ENCODE peak calls at places on chromosome 18, in eight cellular contexts. R is HCT116; E is pancreas; Z is K562; J is GM23248; Q is CD8-positive, alpha-beta memory T cell; A is fibroblast of lung; I is esophagus squamous epithelium. Y is an unnamed sample.

GRCh38 chr18:11957636-11958035 is 23.7 kb upstream of the IMPA2 start:
- DNase-seq in E (no peak), Q (no peak), A (no peak), R (no peak), I (no peak), Z (no peak), J (no peak), Y (no peak)

GRCh38 chr18:75053028-75053624 is 155.8 kb downstream of the PTGR3 start:
- DNase-seq in R (no peak), J (no peak), E (no peak), I (no peak), Q (no peak), Z (no peak), A (no peak), Y (no peak)

GRCh38 chr18:77478619-77479018 is 229.0 kb downstream of the GALR1 start:
- DNase-seq in E (no peak), Q (no peak), A (no peak), I (no peak), Z (peak), R (no peak), J (no peak), Y (no peak)

GRCh38 chr18:47799376-47799775 is 131.1 kb downstream of the SMAD2 start:
- DNase-seq in A (no peak), Z (no peak), E (no peak), R (no peak), Q (no peak), J (no peak), I (no peak), Y (no peak)

GRCh38 chr18:39863916-39864315 is 2091.1 kb upstream of the PIK3C3 start:
- DNase-seq in J (no peak), Q (no peak), A (no peak), E (no peak), I (no peak), R (no peak), Z (no peak), Y (no peak)

GRCh38 chr18:48815581-48816324 is 135.0 kb downstream of the SMAD7 start:
- DNase-seq in A (peak), E (peak), I (no peak), Q (peak), Z (no peak), J (peak), R (no peak), Y (no peak)

GRCh38 chr18:37219257-37219656 is 346.3 kb downstream of the CELF4 start:
- DNase-seq in A (no peak), R (no peak), I (no peak), J (no peak), E (no peak), Z (no peak), Q (no peak), Y (no peak)

GRCh38 chr18:77054288-77054605 is 78.3 kb downstream of the MBP start:
- DNase-seq in A (no peak), Z (no peak), R (no peak), J (no peak), I (no peak), Q (no peak), E (no peak), Y (no peak)

GRCh38 chr18:48306838-48307237 is 102.3 kb downstream of the ZBTB7C start:
- DNase-seq in A (no peak), Z (no peak), Q (no peak), E (no peak), R (no peak), I (no peak), J (no peak), Y (no peak)

GRCh38 chr18:29083545-29083944 is 906.6 kb upstream of the CDH2 start:
- DNase-seq in R (no peak), Q (no peak), E (no peak), J (peak), Z (no peak), A (no peak), I (no peak), Y (no peak)

GRCh38 chr18:3245185-3245564 is 2.4 kb upstream of the MYL12A start:
- DNase-seq in J (no peak), I (no peak), R (no peak), A (no peak), Z (no peak), E (no peak), Q (no peak), Y (no peak)
- H3K27ac ChIP-seq in J (no peak), I (peak), R (no peak), A (no peak), Z (peak), E (no peak), Q (peak), Y (no peak)

DNA sequence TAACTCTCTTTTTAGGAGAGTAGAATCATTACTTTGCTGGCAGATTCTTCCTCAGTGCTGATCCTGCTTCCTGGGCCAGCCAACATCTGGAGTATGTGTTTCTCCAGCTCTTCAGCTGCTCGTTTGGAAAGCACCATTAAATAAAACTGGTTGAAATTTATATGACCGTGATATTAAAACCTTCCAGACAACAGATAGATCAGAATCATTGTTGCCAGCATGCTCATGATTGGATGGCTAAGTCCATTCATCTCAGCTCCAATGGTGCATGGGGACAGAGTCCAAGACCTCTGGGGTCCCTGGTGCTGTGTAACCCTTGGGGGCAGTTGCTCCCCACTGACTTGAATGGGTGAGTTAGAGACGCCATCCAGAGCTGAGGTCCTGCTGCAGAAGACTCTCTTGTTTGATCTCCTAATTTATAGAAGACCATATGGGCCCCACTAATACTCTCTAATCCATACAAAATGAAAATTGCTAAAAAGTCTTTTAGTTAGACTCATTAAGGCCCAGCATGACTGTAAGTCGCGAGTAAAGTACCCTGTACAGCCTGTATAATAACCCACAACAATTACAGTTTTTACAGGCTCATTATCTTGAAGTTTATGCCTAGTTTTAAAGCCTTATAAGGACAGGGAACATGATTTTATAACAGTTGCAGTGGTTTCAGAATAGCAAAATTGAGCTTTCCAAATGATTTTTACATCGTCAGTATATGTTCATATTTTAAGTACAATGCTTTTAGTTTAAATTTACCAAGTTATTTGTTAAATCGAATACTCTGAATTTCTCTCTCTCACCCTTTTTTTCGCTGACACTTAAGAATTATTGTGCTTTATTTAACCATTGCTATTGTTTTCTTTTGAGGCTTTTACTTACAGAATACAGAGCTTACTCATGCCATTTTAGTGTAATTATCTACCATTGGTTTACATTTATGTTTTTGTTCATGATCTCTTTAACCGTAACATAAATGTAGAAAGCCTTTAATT is 60.0 kb downstream of the CABLES1 start:
- DNase-seq in R (no peak), A (no peak), E (no peak), Z (no peak), I (no peak), Q (no peak), J (no peak), Y (no peak)
- H3K27ac ChIP-seq in R (no peak), A (no peak), E (no peak), Z (no peak), I (peak), Q (no peak), J (no peak), Y (no peak)

GRCh38 chr18:45456076-45457066 is 158.9 kb upstream of the SLC14A2 start:
- DNase-seq in Q (no peak), R (no peak), J (peak), I (no peak), A (no peak), E (no peak), Z (no peak), Y (no peak)
- H3K27ac ChIP-seq in Q (no peak), R (no peak), J (no peak), I (no peak), A (no peak), E (no peak), Z (no peak), Y (no peak)

GRCh38 chr18:71807586-71807985 is 736.6 kb downstream of the CBLN2 start:
- DNase-seq in E (no peak), A (no peak), J (no peak), I (no peak), R (no peak), Z (no peak), Q (no peak), Y (no peak)
- H3K27ac ChIP-seq in E (no peak), A (no peak), J (no peak), I (no peak), R (no peak), Z (no peak), Q (no peak), Y (no peak)

GRCh38 chr18:79442508-79443221 is 46.9 kb downstream of the NFATC1 start:
- DNase-seq in J (peak), R (no peak), Z (no peak), E (no peak), A (no peak), I (no peak), Q (no peak), Y (no peak)
- H3K27ac ChIP-seq in J (no peak), R (no peak), Z (no peak), E (no peak), A (no peak), I (no peak), Q (no peak), Y (no peak)

GRCh38 chr18:8413189-8413588 is 196.0 kb upstream of the RAB12 start:
- DNase-seq in A (no peak), E (no peak), Q (no peak), J (no peak), I (no peak), Z (no peak), R (no peak), Y (no peak)

GRCh38 chr18:8409151-8409550 is 200.1 kb upstream of the RAB12 start:
- DNase-seq in R (no peak), Z (no peak), I (no peak), A (no peak), Q (no peak), E (no peak), J (no peak), Y (no peak)

GRCh38 chr18:8413751-8414150 is 195.5 kb upstream of the RAB12 start:
- DNase-seq in Q (no peak), Z (no peak), E (no peak), A (no peak), I (no peak), R (no peak), J (no peak), Y (no peak)

GRCh38 chr18:8412117-8412516 is 197.1 kb upstream of the RAB12 start:
- DNase-seq in R (no peak), Q (no peak), A (no peak), Z (no peak), I (no peak), J (no peak), E (no peak), Y (no peak)

DNA sequence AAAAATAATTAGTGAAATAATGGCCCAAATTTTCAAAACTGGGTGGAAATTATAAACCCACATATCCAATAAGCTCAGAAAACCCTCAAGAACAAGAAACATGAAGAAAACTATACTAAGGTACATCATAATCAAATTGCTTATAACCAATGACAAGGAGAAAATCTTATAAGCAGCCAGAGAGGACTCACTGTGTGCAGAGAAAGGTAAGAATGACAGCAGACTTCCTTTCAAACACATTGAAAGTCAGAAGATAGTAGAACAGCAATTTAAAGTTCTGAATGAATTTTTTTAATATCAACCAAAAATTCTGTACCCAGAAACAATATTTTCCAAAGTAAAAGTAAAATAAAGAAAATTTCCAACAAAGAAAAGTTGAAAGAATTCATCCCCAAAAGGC is 197.7 kb upstream of the RAB12 start:
- DNase-seq in R (no peak), A (no peak), I (no peak), E (no peak), Z (no peak), J (peak), Q (no peak), Y (no peak)
- H3K27ac ChIP-seq in R (no peak), A (no peak), I (no peak), E (no peak), Z (no peak), J (no peak), Q (no peak), Y (no peak)

DNA sequence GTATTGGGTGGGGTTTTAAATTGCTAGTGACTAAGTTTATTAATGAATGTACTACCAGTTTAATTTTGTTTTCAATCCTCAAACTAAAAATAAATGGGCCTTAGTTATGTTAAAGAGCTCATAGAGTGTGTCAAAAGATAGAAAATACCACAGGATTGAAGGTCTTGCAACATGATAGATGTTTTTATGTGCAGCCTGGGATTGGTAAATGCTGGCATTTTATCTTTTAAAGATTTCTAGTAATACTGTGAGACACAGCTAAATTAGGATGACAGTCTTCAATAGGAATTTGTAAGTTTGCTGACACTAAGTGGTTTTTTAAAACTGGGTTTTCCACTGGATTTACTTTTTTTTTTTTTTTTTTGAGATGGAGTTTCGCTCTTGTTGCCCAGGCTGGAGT is 122.3 kb downstream of the HAUS1 start:
- DNase-seq in Q (no peak), I (no peak), J (peak), R (no peak), E (no peak), Z (no peak), A (peak), Y (no peak)
- H3K27ac ChIP-seq in Q (no peak), I (no peak), J (no peak), R (no peak), E (no peak), Z (no peak), A (no peak), Y (no peak)

GRCh38 chr18:9706081-9706935 is 1.8 kb upstream of the RAB31 start:
- DNase-seq in Z (peak), I (no peak), A (no peak), E (no peak), R (no peak), J (peak), Q (no peak), Y (no peak)

GRCh38 chr18:9705183-9705864 is 2.8 kb upstream of the RAB31 start:
- DNase-seq in Q (no peak), Z (peak), I (no peak), R (no peak), A (peak), E (no peak), J (peak), Y (no peak)

GRCh38 chr18:9708882-9709877 is 1.1 kb downstream of the RAB31 start:
- DNase-seq in Q (no peak), Z (peak), R (no peak), E (peak), J (peak), A (peak), I (no peak), Y (no peak)

GRCh38 chr18:9708057-9708881 is at the start of gene RAB31:
- DNase-seq in E (peak), A (peak), R (no peak), Q (no peak), I (peak), J (peak), Z (peak), Y (peak)

GRCh38 chr18:9707381-9708056 is 582 bp upstream of the RAB31 start:
- DNase-seq in Z (peak), I (no peak), J (peak), E (no peak), Q (no peak), R (no peak), A (peak), Y (no peak)
- H3K27ac ChIP-seq in Z (peak), I (peak), J (peak), E (no peak), Q (peak), R (peak), A (peak), Y (peak)

DNA sequence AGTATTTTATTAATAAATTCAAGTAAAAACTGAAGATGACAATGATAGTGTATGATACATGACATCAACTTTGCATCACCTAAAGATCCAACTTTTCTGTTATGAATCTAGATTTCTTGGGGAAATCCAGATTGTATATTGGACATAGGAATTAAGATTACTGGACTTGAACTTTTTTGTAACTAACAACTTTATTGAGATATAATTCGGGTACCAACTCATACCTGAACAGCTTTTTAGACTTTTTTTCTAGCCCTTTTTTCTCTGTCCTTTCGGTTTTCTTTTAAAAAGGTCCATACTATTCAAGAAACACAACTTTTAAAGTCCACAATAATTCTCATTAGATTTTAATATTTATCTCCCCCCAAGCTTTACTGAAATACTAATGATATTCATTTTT is 1.1 kb upstream of the SOCS6 start:
- DNase-seq in E (no peak), I (no peak), J (no peak), R (no peak), Q (no peak), Z (no peak), A (no peak), Y (no peak)
- H3K27ac ChIP-seq in E (no peak), I (no peak), J (peak), R (peak), Q (no peak), Z (no peak), A (no peak), Y (no peak)